ENCODE peak calls at places on chromosomes 4 and X, in five cellular contexts. One of them, this sample, is unnamed.

GRCh38 chrX:39398215-39398972 is 597.1 kb downstream of the MID1IP1 start:
- DNase-seq in thoracic aorta: no peak
- DNase-seq in SJCRH30: no peak
- DNase-seq in gastrocnemius medialis: no peak
- DNase-seq in aorta: no peak
- DNase-seq in this sample: peak; percentile 20

GRCh38 chrX:48968377-48968776 is 3.3 kb downstream of the KCND1 start:
- DNase-seq in aorta: no peak
- DNase-seq in thoracic aorta: no peak
- DNase-seq in gastrocnemius medialis: no peak
- DNase-seq in SJCRH30: no peak
- DNase-seq in this sample: no peak

GRCh38 chr4:94831607-94832006 is 73.9 kb downstream of the BMPR1B start:
- DNase-seq in gastrocnemius medialis: no peak
- DNase-seq in aorta: no peak
- DNase-seq in SJCRH30: no peak
- DNase-seq in thoracic aorta: no peak
- DNase-seq in this sample: no peak

GRCh38 chrX:119690921-119691716 is 1.8 kb downstream of the SEPTIN6 start:
- DNase-seq in aorta: no peak
- DNase-seq in gastrocnemius medialis: no peak
- DNase-seq in SJCRH30: no peak
- DNase-seq in thoracic aorta: no peak
- DNase-seq in this sample: no peak

GRCh38 chr4:101355767-101356702 is 8.7 kb upstream of the PPP3CA start:
- DNase-seq in gastrocnemius medialis: no peak
- DNase-seq in SJCRH30: peak; percentile 40
- DNase-seq in aorta: no peak
- DNase-seq in thoracic aorta: no peak
- DNase-seq in this sample: no peak

GRCh38 chrX:42708222-42708621 is 69.7 kb downstream of the PPP1R2C start:
- DNase-seq in gastrocnemius medialis: no peak
- DNase-seq in thoracic aorta: no peak
- DNase-seq in SJCRH30: no peak
- DNase-seq in aorta: no peak
- DNase-seq in this sample: no peak

GRCh38 chrX:112734250-112734649 is 54.5 kb upstream of the LHFPL1 start:
- DNase-seq in SJCRH30: no peak
- DNase-seq in gastrocnemius medialis: no peak
- DNase-seq in thoracic aorta: no peak
- DNase-seq in aorta: no peak
- DNase-seq in this sample: peak; percentile 42

GRCh38 chr4:156242390-156242789 is 288.7 kb upstream of the CTSO start:
- DNase-seq in gastrocnemius medialis: no peak
- DNase-seq in thoracic aorta: no peak
- DNase-seq in SJCRH30: peak; percentile 84
- DNase-seq in aorta: no peak
- DNase-seq in this sample: no peak

GRCh38 chr4:8422786-8423185 is 17.7 kb downstream of the ACOX3 start:
- DNase-seq in thoracic aorta: no peak
- DNase-seq in gastrocnemius medialis: no peak
- DNase-seq in aorta: no peak
- DNase-seq in SJCRH30: no peak
- DNase-seq in this sample: no peak

GRCh38 chr4:8427761-8428287 is 12.7 kb downstream of the ACOX3 start:
- DNase-seq in aorta: no peak
- DNase-seq in thoracic aorta: peak; percentile 21
- DNase-seq in SJCRH30: peak; percentile 76
- DNase-seq in gastrocnemius medialis: peak; percentile 40
- DNase-seq in this sample: peak; percentile 33

GRCh38 chr4:8427262-8427661 is 13.3 kb downstream of the ACOX3 start:
- DNase-seq in aorta: no peak
- DNase-seq in thoracic aorta: no peak
- DNase-seq in SJCRH30: no peak
- DNase-seq in gastrocnemius medialis: no peak
- DNase-seq in this sample: no peak

GRCh38 chr4:8419222-8420041 is 21.1 kb downstream of the ACOX3 start:
- DNase-seq in thoracic aorta: no peak
- DNase-seq in aorta: no peak
- DNase-seq in SJCRH30: no peak
- DNase-seq in gastrocnemius medialis: peak; percentile 66
- DNase-seq in this sample: no peak

GRCh38 chr4:8422327-8422726 is 18.2 kb downstream of the ACOX3 start:
- DNase-seq in aorta: no peak
- DNase-seq in gastrocnemius medialis: no peak
- DNase-seq in SJCRH30: no peak
- DNase-seq in thoracic aorta: no peak
- DNase-seq in this sample: no peak
- H3K4me1 ChIP-seq in aorta: peaks cover 6% of the 10 kb centered on the region
- H3K4me1 ChIP-seq in gastrocnemius medialis: peaks cover 19% of the 10 kb centered on the region
- H3K4me1 ChIP-seq in SJCRH30: peaks cover 12% of the 10 kb centered on the region
- H3K4me1 ChIP-seq in thoracic aorta: peaks cover 16% of the 10 kb centered on the region
- H3K4me1 ChIP-seq in this sample: peaks cover 39% of the 10 kb centered on the region

DNA sequence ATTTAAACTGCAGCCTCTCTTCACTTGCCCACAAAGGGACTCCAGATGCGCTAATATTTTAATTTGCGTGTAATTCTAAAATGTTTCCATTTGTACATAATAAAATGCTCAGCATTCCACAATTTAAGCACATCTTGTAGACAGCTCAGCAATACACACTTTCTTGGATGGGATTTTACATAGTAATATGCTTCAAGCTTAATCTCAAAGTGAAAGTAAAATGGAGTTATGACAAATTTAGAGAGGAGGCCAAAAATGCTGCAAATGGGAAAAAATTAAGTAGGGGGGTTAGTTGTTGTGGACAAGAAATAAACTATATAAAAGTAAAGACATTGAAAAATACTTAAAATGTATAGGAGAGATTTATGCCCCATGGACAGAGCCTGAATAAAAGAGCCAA is 149.1 kb downstream of the FBXO8 start:
- DNase-seq in SJCRH30: no peak
- DNase-seq in gastrocnemius medialis: no peak
- DNase-seq in aorta: no peak
- DNase-seq in thoracic aorta: no peak
- DNase-seq in this sample: no peak
- H3K4me3 ChIP-seq in SJCRH30: no peak overlapping the region
- H3K4me3 ChIP-seq in gastrocnemius medialis: no peak overlapping the region
- H3K4me3 ChIP-seq in aorta: no peak overlapping the region
- H3K4me3 ChIP-seq in thoracic aorta: peak overlapping the region; percentile 18
- H3K4me3 ChIP-seq in this sample: peak overlapping the region; percentile 7

GRCh38 chrX:129525162-129525561 is 1.9 kb upstream of the SMARCA1 start:
- DNase-seq in gastrocnemius medialis: no peak
- DNase-seq in thoracic aorta: no peak
- DNase-seq in aorta: no peak
- DNase-seq in SJCRH30: no peak
- DNase-seq in this sample: no peak

GRCh38 chrX:129531132-129531531 is 7.8 kb upstream of the SMARCA1 start:
- DNase-seq in thoracic aorta: no peak
- DNase-seq in SJCRH30: no peak
- DNase-seq in aorta: no peak
- DNase-seq in gastrocnemius medialis: no peak
- DNase-seq in this sample: no peak

GRCh38 chrX:129534816-129535578 is 5.1 kb upstream of the OCRL start:
- DNase-seq in gastrocnemius medialis: no peak
- DNase-seq in SJCRH30: no peak
- DNase-seq in aorta: no peak
- DNase-seq in thoracic aorta: no peak
- DNase-seq in this sample: no peak

GRCh38 chrX:129529685-129530281 is 6.5 kb upstream of the SMARCA1 start:
- DNase-seq in thoracic aorta: no peak
- DNase-seq in gastrocnemius medialis: no peak
- DNase-seq in aorta: no peak
- DNase-seq in SJCRH30: peak; percentile 31
- DNase-seq in this sample: no peak

DNA sequence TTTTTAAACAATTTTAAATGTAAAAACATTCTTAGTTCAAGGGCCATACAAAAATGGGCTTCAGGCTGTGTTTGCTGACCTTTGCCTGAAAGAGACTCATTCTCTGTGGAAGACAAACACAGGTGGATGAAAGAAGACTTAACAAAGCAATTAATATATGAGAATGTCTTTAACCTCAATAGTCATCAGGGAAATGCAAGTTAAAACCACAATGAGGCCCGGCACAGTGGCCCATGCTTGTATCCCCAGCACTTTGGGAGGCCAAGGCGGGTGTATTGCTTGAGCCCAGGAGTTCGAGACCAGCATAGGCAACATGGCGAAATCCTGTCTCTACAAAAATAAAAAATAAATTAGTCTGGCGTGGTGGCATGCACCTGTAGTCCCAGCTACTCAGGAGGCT is 7.1 kb upstream of the SMARCA1 start:
- DNase-seq in SJCRH30: no peak
- DNase-seq in thoracic aorta: no peak
- DNase-seq in gastrocnemius medialis: no peak
- DNase-seq in aorta: no peak
- DNase-seq in this sample: no peak
- H3K4me1 ChIP-seq in SJCRH30: no peaks in the 10 kb centered on the region
- H3K4me1 ChIP-seq in thoracic aorta: no peaks in the 10 kb centered on the region
- H3K4me1 ChIP-seq in gastrocnemius medialis: no peaks in the 10 kb centered on the region
- H3K4me1 ChIP-seq in aorta: no peaks in the 10 kb centered on the region
- H3K4me1 ChIP-seq in this sample: no peaks in the 10 kb centered on the region

DNA sequence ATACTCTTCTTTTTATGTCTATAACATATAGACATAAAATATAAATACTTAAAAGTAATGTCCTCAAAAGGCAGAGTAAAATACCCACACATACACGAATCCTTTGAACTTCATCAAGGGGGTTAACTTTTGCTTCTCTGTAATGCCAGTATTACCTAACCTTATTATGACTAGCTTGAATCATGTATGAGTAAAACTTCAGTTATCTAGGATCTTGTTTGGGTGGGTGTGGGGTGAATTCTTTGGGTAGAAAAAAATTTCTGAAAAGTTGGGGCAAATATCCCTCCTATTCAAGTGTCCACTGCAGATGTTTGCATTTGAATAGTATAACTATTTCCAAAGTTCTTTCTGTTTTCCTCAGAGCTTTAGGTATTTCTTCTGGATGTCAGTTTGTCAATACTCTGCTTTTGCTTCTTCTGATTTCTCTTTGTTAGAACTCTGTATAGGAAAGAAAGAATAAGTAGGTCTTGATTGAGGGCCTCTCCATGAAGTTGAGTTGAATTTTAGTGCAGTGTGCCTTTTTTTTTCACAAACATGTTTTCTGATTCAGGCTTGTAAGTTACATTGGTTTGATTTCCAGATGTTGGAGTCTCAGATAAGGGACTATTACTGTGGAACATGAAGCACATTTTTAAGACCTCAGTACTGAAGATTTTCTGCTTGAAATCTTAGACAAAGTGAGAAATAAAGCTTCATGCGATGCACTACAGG is 173.9 kb downstream of the ADGRL3 start:
- DNase-seq in SJCRH30: no peak
- DNase-seq in gastrocnemius medialis: no peak
- DNase-seq in thoracic aorta: no peak
- DNase-seq in aorta: no peak
- DNase-seq in this sample: no peak
- H3K4me3 ChIP-seq in SJCRH30: no peak overlapping the region
- H3K4me3 ChIP-seq in gastrocnemius medialis: no peak overlapping the region
- H3K4me3 ChIP-seq in thoracic aorta: peak overlapping the region; percentile 33
- H3K4me3 ChIP-seq in aorta: peak overlapping the region; percentile 26
- H3K4me3 ChIP-seq in this sample: no peak overlapping the region

DNA sequence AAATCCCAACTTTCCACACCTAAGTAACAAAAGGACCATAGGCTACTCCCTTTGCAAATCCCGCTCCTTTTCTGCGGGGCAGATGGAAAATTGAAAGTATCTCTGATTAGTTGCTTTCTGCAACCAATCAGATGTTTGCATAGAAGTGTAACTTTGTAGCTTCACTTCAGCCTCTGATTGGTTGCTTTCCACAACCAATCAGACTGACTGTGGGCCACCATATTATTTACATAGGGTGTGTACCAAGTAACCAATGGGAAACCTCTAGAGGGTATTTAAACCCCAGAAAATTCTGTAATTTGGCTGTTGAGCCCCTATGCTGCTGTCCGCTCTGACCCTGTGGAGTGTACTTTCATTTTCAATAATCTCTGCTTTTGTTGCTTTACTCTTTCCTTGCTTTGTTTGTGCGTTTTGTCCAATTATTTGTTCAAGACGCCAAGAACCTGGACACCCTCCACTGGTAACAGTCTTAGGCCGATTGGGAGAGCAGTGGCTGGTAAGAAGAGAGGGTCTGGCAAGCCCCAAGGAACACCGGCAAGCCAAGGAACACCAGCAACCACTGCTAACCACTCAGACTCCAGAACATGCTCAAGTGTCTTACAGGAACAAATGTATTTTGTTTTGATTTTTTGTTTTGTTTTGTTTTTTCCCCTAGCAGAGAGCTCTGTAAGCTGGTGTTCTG is 125.5 kb upstream of the MAP3K15 start:
- DNase-seq in aorta: no peak
- DNase-seq in SJCRH30: no peak
- DNase-seq in thoracic aorta: no peak
- DNase-seq in gastrocnemius medialis: no peak
- DNase-seq in this sample: no peak
- H3K4me1 ChIP-seq in aorta: no peaks in the 10 kb centered on the region
- H3K4me1 ChIP-seq in SJCRH30: peaks cover under 1% of the 10 kb centered on the region
- H3K4me1 ChIP-seq in thoracic aorta: no peaks in the 10 kb centered on the region
- H3K4me1 ChIP-seq in gastrocnemius medialis: no peaks in the 10 kb centered on the region
- H3K4me1 ChIP-seq in this sample: no peaks in the 10 kb centered on the region